ENCODE peak calls at places on chromosomes 7 and 10, in six cellular contexts. F is SK-N-SH, U is sigmoid colon, D is BE2C, H is body of pancreas, G is uterus. R is an unnamed sample. For H3K4me1, the result is how much of the 10 kb centered on the place peaks cover.

GRCh38 chr7:112995091-112995824 is 91.4 kb downstream of the GPR85 start:
- DNase-seq in F (no peak), U (no peak), D (no peak), H (no peak), G (no peak), R (peak)

GRCh38 chr10:33612116-33612515 is 277.6 kb upstream of the NRP1 start:
- DNase-seq in F (no peak), U (no peak), D (no peak), H (no peak), G (no peak), R (no peak)

GRCh38 chr7:103524042-103524907 is 78.3 kb upstream of the SLC26A5 start:
- DNase-seq in F (peak), U (no peak), D (peak), H (peak), G (no peak), R (no peak)

GRCh38 chr7:147524726-147525245 is 1065.8 kb upstream of the C7orf33 start:
- DNase-seq in F (no peak), U (no peak), D (no peak), H (no peak), G (no peak), R (no peak)

GRCh38 chr10:131856441-131857094 is 44.2 kb upstream of the PPP2R2D start:
- DNase-seq in F (peak), U (peak), D (peak), H (no peak), G (peak), R (peak)

GRCh38 chr7:95660023-95660434 is 63.7 kb upstream of the PDK4 start:
- DNase-seq in F (no peak), U (no peak), D (no peak), H (peak), G (no peak), R (no peak)

GRCh38 chr7:130566168-130566897 is 74.4 kb downstream of the MEST start:
- DNase-seq in F (no peak), U (no peak), D (no peak), H (peak), G (no peak), R (no peak)

GRCh38 chr10:5835446-5836095 is 22.3 kb upstream of the GDI2 start:
- DNase-seq in F (no peak), U (no peak), D (no peak), H (no peak), G (no peak), R (peak)

GRCh38 chr7:4209966-4210365 is 472.1 kb upstream of the FOXK1 start:
- DNase-seq in F (no peak), U (no peak), D (no peak), H (no peak), G (no peak), R (no peak)

GRCh38 chr10:132899751-132900065 is 42.7 kb downstream of the CFAP46 start:
- DNase-seq in F (no peak), U (peak), D (no peak), H (no peak), G (no peak), R (no peak)

GRCh38 chr7:35253680-35254495 is at the start of gene TBX20:
- DNase-seq in F (peak), U (no peak), D (peak), H (peak), G (no peak), R (peak)

GRCh38 chr7:11298220-11298619 is 324.5 kb downstream of the PHF14 start:
- DNase-seq in F (no peak), U (no peak), D (no peak), H (no peak), G (no peak), R (no peak)

GRCh38 chr7:20776214-20776875 is 10.3 kb downstream of the SP8 start:
- DNase-seq in F (no peak), U (no peak), D (no peak), H (no peak), G (no peak), R (peak)

GRCh38 chr10:108970016-108970415 is 953.3 kb downstream of the XPNPEP1 start:
- DNase-seq in F (no peak), U (no peak), D (no peak), H (no peak), G (no peak), R (peak)

GRCh38 chr7:155344618-155345433 is 47.1 kb downstream of the INSIG1 start:
- DNase-seq in F (peak), U (peak), D (peak), H (peak), G (peak), R (peak)

GRCh38 chr7:130384371-130384801 is 4.1 kb downstream of the CPA1 start:
- DNase-seq in F (no peak), U (no peak), D (no peak), H (peak), G (no peak), R (no peak)

GRCh38 chr7:50416509-50417299 is 33.4 kb downstream of the FIGNL1 start:
- DNase-seq in F (no peak), U (no peak), D (no peak), H (peak), G (no peak), R (peak)

GRCh38 chr7:28698744-28699291 is 259.3 kb downstream of the TRIL start:
- DNase-seq in F (no peak), U (no peak), D (no peak), H (no peak), G (no peak), R (no peak)
- H3K4me3 ChIP-seq in F (no peak), U (no peak), D (no peak), H (no peak), G (no peak), R (no peak)

DNA sequence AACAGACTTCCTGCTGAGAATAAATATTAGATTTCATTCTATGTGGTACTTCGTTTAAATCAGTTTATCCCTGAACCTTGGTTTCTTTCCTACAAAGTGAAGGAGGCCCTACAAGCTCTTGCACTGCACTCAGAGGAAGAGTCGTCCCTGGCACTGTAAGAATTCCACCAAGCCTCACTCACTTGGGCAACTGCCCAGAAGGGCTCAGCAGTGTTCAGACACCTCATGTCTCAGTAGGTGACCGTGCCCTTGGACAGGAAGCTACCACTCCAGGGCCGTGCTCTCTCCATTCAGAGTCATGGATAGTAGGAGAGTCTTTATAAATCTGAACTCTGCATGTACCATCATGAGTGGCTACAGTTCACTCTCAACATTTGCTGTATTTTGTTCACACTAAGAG is 93.8 kb downstream of the PTPRE start:
- DNase-seq in F (no peak), U (peak), D (no peak), H (no peak), G (no peak), R (no peak)
- H3K4me1 ChIP-seq in F (under half), U (under half), D (under half), H (under half), G (under half), R (under half)

GRCh38 chr10:17237163-17237562 is 9.1 kb downstream of the VIM start:
- DNase-seq in F (no peak), U (no peak), D (no peak), H (no peak), G (no peak), R (no peak)

GRCh38 chr10:17236468-17236886 is 8.4 kb downstream of the VIM start:
- DNase-seq in F (no peak), U (no peak), D (no peak), H (no peak), G (no peak), R (no peak)

GRCh38 chr10:17234541-17234940 is 6.5 kb downstream of the VIM start:
- DNase-seq in F (no peak), U (no peak), D (no peak), H (no peak), G (no peak), R (no peak)

GRCh38 chr10:17233534-17233933 is 5.5 kb downstream of the VIM start:
- DNase-seq in F (no peak), U (peak), D (no peak), H (peak), G (peak), R (no peak)

DNA sequence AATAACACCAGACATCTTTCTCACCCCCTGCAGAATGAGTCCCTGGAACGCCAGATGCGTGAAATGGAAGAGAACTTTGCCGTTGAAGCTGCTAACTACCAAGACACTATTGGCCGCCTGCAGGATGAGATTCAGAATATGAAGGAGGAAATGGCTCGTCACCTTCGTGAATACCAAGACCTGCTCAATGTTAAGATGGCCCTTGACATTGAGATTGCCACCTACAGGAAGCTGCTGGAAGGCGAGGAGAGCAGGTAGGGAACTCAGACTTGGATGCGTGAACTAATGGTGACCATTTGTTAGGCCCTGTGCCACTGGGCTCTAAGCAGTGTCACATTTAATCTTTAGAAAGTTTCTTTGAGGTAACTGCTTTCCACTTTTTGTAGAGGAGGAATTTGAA is 7.1 kb downstream of the VIM start:
- DNase-seq in F (no peak), U (no peak), D (no peak), H (no peak), G (no peak), R (peak)
- TF ChIP-seq CTCF in F (peak), U (no peak), D (peak), H (no peak), G (no peak), R (peak)

DNA sequence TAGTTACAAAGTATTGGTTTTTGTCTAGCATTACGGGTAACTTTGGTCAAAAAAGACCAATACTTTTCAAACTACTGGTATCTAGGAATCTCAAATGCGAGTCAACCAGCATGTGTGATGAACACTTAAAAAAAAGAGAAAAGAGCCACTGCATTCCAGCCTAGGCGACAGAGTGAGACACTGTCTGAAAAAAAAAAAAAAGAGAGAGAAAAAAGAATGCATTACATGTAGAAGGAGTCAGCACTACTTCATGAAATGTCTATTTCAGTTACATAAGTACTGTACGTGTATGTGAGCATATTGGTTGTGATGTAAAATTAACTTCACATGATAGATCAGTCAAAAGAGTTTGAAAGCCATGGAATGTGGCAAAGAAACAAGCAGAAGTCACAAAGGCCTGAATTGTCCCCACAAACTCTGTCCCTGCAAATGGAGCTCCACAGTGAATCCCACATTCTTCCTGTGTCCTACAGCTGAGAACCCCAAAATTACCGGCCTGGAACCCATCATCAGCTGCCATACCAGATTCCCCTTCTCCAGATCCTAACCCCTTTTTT is 1.6 kb downstream of the DENND11 start:
- DNase-seq in F (no peak), U (no peak), D (no peak), H (no peak), G (no peak), R (no peak)
- H3K4me3 ChIP-seq in F (peak), U (no peak), D (peak), H (no peak), G (peak), R (peak)

GRCh38 chr7:74178632-74179031 is 4.5 kb downstream of the EIF4H start:
- DNase-seq in F (no peak), U (no peak), D (no peak), H (peak), G (no peak), R (no peak)
- H3K4me1 ChIP-seq in F (under half), U (under half), D (under half), H (half or more), G (under half), R (under half)

GRCh38 chr10:3402334-3402733 is 229.8 kb upstream of the PITRM1 start:
- DNase-seq in F (no peak), U (no peak), D (no peak), H (no peak), G (no peak), R (no peak)
- TF ChIP-seq CTCF in F (no peak), U (no peak), D (no peak), H (no peak), G (no peak), R (no peak)

GRCh38 chr7:64672414-64672813 is 6.5 kb downstream of the ZNF107 start:
- DNase-seq in F (no peak), U (no peak), D (no peak), H (no peak), G (no peak), R (no peak)
- H3K4me3 ChIP-seq in F (no peak), U (no peak), D (no peak), H (no peak), G (no peak), R (no peak)

GRCh38 chr7:159064121-159064815 is 80.4 kb downstream of the VIPR2 start:
- DNase-seq in F (no peak), U (no peak), D (no peak), H (no peak), G (no peak), R (no peak)

GRCh38 chr7:159061674-159062212 is 82.9 kb downstream of the VIPR2 start:
- DNase-seq in F (no peak), U (no peak), D (no peak), H (no peak), G (no peak), R (peak)

GRCh38 chr7:159064816-159065130 is 79.9 kb downstream of the VIPR2 start:
- DNase-seq in F (no peak), U (no peak), D (no peak), H (no peak), G (no peak), R (no peak)

GRCh38 chr7:159062596-159062995 is 82.1 kb downstream of the VIPR2 start:
- DNase-seq in F (no peak), U (no peak), D (no peak), H (no peak), G (no peak), R (no peak)

GRCh38 chr7:159063046-159063840 is 81.4 kb downstream of the VIPR2 start:
- DNase-seq in F (no peak), U (no peak), D (no peak), H (no peak), G (no peak), R (no peak)
- H3K4me1 ChIP-seq in F (under half), U (under half), D (under half), H (under half), G (under half), R (under half)

DNA sequence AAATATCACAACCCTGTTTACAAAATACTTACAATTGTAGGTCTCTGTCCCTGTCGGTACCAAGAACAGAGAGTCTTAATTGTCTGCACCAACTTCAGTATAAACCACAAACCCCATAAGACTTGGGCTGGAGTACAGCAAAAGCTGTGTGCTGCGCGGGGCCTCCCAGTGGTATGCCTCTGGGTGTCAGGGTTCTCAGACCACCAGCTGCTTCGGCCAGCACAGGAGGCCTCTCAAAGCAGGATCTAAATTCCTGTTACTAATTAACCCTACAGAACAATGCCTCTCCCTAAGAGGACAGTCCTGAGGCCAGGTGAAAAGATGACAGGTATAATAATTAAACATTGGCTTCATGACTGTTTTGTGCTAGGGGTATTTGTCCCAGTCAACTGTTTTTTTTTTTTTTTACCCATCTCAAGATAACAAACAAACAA is 957 bp upstream of the SVIL start:
- DNase-seq in F (no peak), U (no peak), D (no peak), H (no peak), G (no peak), R (peak)
- TF ChIP-seq CTCF in F (no peak), U (no peak), D (no peak), H (no peak), G (no peak), R (no peak)

GRCh38 chr10:122476034-122476695 is 14.8 kb downstream of the HTRA1 start:
- DNase-seq in F (no peak), U (no peak), D (no peak), H (no peak), G (no peak), R (peak)

GRCh38 chr10:122475581-122475980 is 14.2 kb downstream of the HTRA1 start:
- DNase-seq in F (peak), U (no peak), D (no peak), H (no peak), G (no peak), R (peak)

GRCh38 chr10:122474145-122474739 is 12.9 kb downstream of the HTRA1 start:
- DNase-seq in F (peak), U (no peak), D (no peak), H (no peak), G (no peak), R (no peak)

GRCh38 chr10:122473116-122473515 is 11.8 kb downstream of the HTRA1 start:
- DNase-seq in F (no peak), U (no peak), D (no peak), H (no peak), G (no peak), R (no peak)

GRCh38 chr10:122475130-122475529 is 13.8 kb downstream of the HTRA1 start:
- DNase-seq in F (no peak), U (peak), D (no peak), H (peak), G (peak), R (no peak)
- H3K4me3 ChIP-seq in F (no peak), U (no peak), D (no peak), H (no peak), G (no peak), R (no peak)

R was measured in endodermal cell.